ENCODE peak calls at places on chromosomes 3 and 15, in five cellular contexts. F is SHP77; Y is cardiac muscle cell; D is NCI-H1436; M is activated CD8-positive, alpha-beta memory T cell treated with anti-CD3 and anti-CD28 coated beads for 4 hours. T is an unnamed sample.

GRCh38 chr3:165837058-165837525 is at the start of gene BCHE:
- DNase-seq in M (no peak), D (peak), F (peak), Y (peak), T (no peak)

GRCh38 chr3:6697285-6697684 is 163.6 kb upstream of the GRM7 start:
- DNase-seq in M (no peak), Y (no peak), D (no peak), F (no peak), T (no peak)

GRCh38 chr15:41629883-41630282 is 30.3 kb upstream of the MGA start:
- DNase-seq in Y (no peak), M (no peak), F (no peak), D (no peak), T (no peak)

GRCh38 chr15:35751421-35752133 is 205.6 kb upstream of the DPH6 start:
- DNase-seq in F (peak), D (peak), Y (peak), M (no peak), T (peak)

GRCh38 chr3:154427685-154428291 is 2.2 kb downstream of the GPR149 start:
- DNase-seq in F (no peak), D (peak), M (no peak), Y (no peak), T (no peak)

GRCh38 chr3:129402210-129402609 is 26.2 kb downstream of the EFCAB12 start:
- DNase-seq in M (no peak), D (no peak), F (no peak), Y (no peak), T (no peak)

GRCh38 chr3:13041113-13041776 is 32.0 kb downstream of the IQSEC1 start:
- DNase-seq in M (no peak), D (no peak), Y (no peak), F (no peak), T (no peak)

GRCh38 chr3:12724794-12725193 is 34.3 kb downstream of the TMEM40 start:
- DNase-seq in F (no peak), M (no peak), Y (no peak), D (no peak), T (no peak)

GRCh38 chr3:133833880-133834620 is 28.4 kb downstream of the SRPRB start:
- DNase-seq in M (no peak), Y (no peak), F (no peak), D (no peak), T (no peak)

T was measured in LHCN-M2.